ENCODE peak calls at places on chromosomes 1 and 21, in five cellular contexts. K is H1, I is lower lobe of right lung, W is hepatocyte, X is heart left ventricle. E is an unnamed sample.

GRCh38 chr1:236460103-236460502 is 63.7 kb upstream of the LGALS8 start:
- DNase-seq in W (no peak), I (no peak), K (no peak), X (no peak), E (no peak)

GRCh38 chr1:236168716-236169429 is 26.5 kb downstream of the GPR137B start:
- DNase-seq in I (peak; percentile 80), X (peak; percentile 68), W (peak; percentile 51), K (peak; percentile 66), E (no peak)

GRCh38 chr1:832136-832535 is 91.6 kb upstream of the SAMD11 start:
- DNase-seq in X (no peak), K (no peak), I (no peak), W (no peak), E (no peak)

GRCh38 chr1:231023150-231023549 is 16.9 kb downstream of the FAM89A start:
- DNase-seq in W (no peak), I (no peak), X (no peak), K (no peak), E (no peak)

GRCh38 chr1:169698976-169699375 is 12.4 kb downstream of the SELL start:
- DNase-seq in I (no peak), X (no peak), W (no peak), K (no peak), E (no peak)

GRCh38 chr1:207495816-207496792 is at the start of gene CR1:
- DNase-seq in W (peak; percentile 23), I (peak; percentile 72), K (peak; percentile 68), X (peak; percentile 44), E (no peak)

GRCh38 chr21:38955495-38955894 is 149.8 kb downstream of the ETS2 start:
- DNase-seq in I (no peak), K (no peak), X (peak; percentile 69), W (peak; percentile 42), E (no peak)

GRCh38 chr1:20322081-20322824 is 31.6 kb downstream of the VWA5B1 start:
- DNase-seq in W (no peak), I (no peak), K (no peak), X (no peak), E (no peak)

GRCh38 chr1:147647796-147648633 is 22.3 kb downstream of the ACP6 start:
- DNase-seq in X (no peak), I (no peak), K (no peak), W (no peak), E (no peak)

GRCh38 chr1:231613419-231614349 is 12.9 kb upstream of the DISC1 start:
- DNase-seq in W (no peak), I (no peak), X (no peak), K (no peak), E (no peak)

GRCh38 chr1:221768444-221769066 is 26.7 kb upstream of the DUSP10 start:
- DNase-seq in I (no peak), K (no peak), W (no peak), X (no peak), E (no peak)

GRCh38 chr1:94160811-94161210 is 39.9 kb upstream of the ABCA4 start:
- DNase-seq in I (no peak), K (no peak), X (no peak), W (peak; percentile 11), E (no peak)

GRCh38 chr1:243939167-243939848 is 89.3 kb upstream of the AKT3 start:
- DNase-seq in I (no peak), X (no peak), K (peak; percentile 33), W (no peak), E (no peak)

GRCh38 chr1:16138772-16139221 is 17.1 kb downstream of the EPHA2 start:
- DNase-seq in K (no peak), W (no peak), X (no peak), I (no peak), E (no peak)

GRCh38 chr1:155013632-155014031 is 11.0 kb downstream of the ZBTB7B start:
- DNase-seq in X (no peak), I (no peak), W (no peak), K (no peak), E (no peak)

GRCh38 chr1:32198237-32199042 is 2.0 kb upstream of the CCDC28B start:
- DNase-seq in I (no peak), X (no peak), K (no peak), W (no peak), E (no peak)

GRCh38 chr1:32197837-32198236 is 2.6 kb upstream of the CCDC28B start:
- DNase-seq in K (no peak), X (no peak), W (no peak), I (no peak), E (no peak)

GRCh38 chr1:32199717-32200072 is 700 bp upstream of the CCDC28B start:
- DNase-seq in W (no peak), K (peak; percentile 58), X (peak; percentile 90), I (no peak), E (no peak)

GRCh38 chr1:32200226-32201010 is at the start of gene CCDC28B:
- DNase-seq in I (peak; percentile 61), W (peak; percentile 73), X (peak; percentile 80), K (peak; percentile 82), E (peak; percentile 58)

GRCh38 chr1:32199043-32199716 is 1.2 kb upstream of the CCDC28B start:
- DNase-seq in K (no peak), X (no peak), W (no peak), I (no peak), E (no peak)
- H3K4me1 ChIP-seq in K (peaks cover 13% of the 10 kb centered on the region), X (peaks cover 47% of the 10 kb centered on the region), W (no peaks in the 10 kb centered on the region), I (peaks cover 26% of the 10 kb centered on the region), E (peaks cover 4% of the 10 kb centered on the region)

GRCh38 chr21:34796518-34797201 is 127.9 kb downstream of the CLIC6 start:
- DNase-seq in I (no peak), K (no peak), W (peak; percentile 73), X (no peak), E (no peak)

GRCh38 chr21:34797202-34797527 is 128.4 kb downstream of the CLIC6 start:
- DNase-seq in X (no peak), K (no peak), I (no peak), W (no peak), E (no peak)

GRCh38 chr21:34795152-34796141 is 126.7 kb downstream of the CLIC6 start:
- DNase-seq in W (peak; percentile 68), X (no peak), I (no peak), K (no peak), E (no peak)

GRCh38 chr21:34799092-34799491 is 130.3 kb downstream of the CLIC6 start:
- DNase-seq in K (no peak), W (no peak), X (no peak), I (no peak), E (no peak)

GRCh38 chr21:34797926-34798595 is 129.3 kb downstream of the CLIC6 start:
- DNase-seq in X (no peak), W (no peak), I (no peak), K (no peak), E (no peak)
- H3K4me3 ChIP-seq in X (no peak overlapping the region), W (no peak overlapping the region), I (no peak overlapping the region), K (no peak overlapping the region), E (no peak overlapping the region)

DNA sequence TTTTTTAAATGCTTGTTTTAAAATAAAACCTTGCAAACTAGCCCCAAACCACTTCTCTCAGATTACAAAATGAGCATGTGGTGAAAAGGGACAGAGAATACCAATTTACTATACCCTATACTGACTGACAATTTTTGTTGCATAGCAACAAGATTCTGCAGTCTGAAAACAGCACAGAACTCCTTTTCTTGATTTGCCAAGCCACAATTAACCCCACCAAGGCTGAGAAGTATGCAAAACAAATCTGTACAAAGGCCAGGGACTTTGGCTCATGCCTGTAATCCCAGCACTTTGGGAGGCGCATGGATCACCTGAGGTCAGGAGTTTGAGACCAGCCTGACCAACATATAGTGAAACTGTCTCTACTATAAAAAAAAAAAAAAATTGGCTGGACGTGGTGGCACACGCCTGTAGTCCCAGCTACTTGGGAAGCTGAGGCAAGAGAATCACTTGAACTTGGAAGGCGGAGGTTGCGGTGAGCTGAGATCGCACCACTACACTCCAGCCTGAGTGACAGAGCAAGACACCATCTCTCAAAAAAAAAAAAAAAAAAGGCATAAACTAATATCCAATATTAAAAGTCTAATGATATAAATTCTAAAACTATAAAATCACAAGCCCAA is 21.8 kb downstream of the ENAH start:
- DNase-seq in K (no peak), X (no peak), W (no peak), I (no peak), E (no peak)
- H3K27ac ChIP-seq in K (no peak overlapping the region), X (peak overlapping the region; percentile 23), W (no peak overlapping the region), I (no peak overlapping the region), E (no peak overlapping the region)

DNA sequence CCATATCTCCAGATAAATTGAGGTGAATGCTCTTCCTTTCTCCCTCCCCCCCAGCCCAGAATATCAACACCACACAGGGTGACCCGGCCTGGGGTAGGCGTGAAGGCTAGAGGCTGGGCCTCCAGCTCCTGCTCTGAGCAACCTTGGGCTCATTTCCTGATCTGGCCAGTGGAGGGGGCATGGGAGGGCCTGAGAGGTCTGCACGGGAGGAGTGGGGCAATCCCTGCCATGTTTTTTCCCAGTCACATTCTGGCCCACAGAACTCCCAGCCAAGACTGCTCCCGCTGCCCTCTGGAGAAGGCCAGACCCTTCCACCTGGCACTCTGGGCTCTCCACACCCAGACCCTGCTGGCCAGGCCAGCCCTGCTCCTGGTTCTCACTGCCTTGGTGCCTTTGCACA is 3.9 kb downstream of the CLDN19 start:
- DNase-seq in K (no peak), X (no peak), I (no peak), W (peak; percentile 35), E (no peak)
- H3K4me1 ChIP-seq in K (no peaks in the 10 kb centered on the region), X (no peaks in the 10 kb centered on the region), I (no peaks in the 10 kb centered on the region), W (peaks cover 32% of the 10 kb centered on the region), E (peaks cover 15% of the 10 kb centered on the region)

GRCh38 chr1:156691665-156692408 is 13.5 kb downstream of the CRABP2 start:
- DNase-seq in I (no peak), W (peak; percentile 75), X (no peak), K (peak; percentile 73), E (no peak)
- H3K4me3 ChIP-seq in I (no peak overlapping the region), W (no peak overlapping the region), X (no peak overlapping the region), K (peak overlapping the region; percentile 11), E (no peak overlapping the region)

GRCh38 chr1:182292193-182292741 is 99.3 kb downstream of the GLUL start:
- DNase-seq in I (no peak), X (no peak), W (peak; percentile 41), K (no peak), E (no peak)

GRCh38 chr1:182293119-182293589 is 98.4 kb downstream of the GLUL start:
- DNase-seq in I (no peak), W (no peak), K (no peak), X (peak; percentile 29), E (no peak)

GRCh38 chr1:182297312-182297711 is 94.3 kb downstream of the GLUL start:
- DNase-seq in X (no peak), K (no peak), I (no peak), W (no peak), E (no peak)

GRCh38 chr1:182291584-182292192 is 99.9 kb downstream of the GLUL start:
- DNase-seq in X (peak; percentile 41), I (no peak), W (peak; percentile 30), K (no peak), E (no peak)

GRCh38 chr1:182295697-182296096 is 95.9 kb downstream of the GLUL start:
- DNase-seq in I (no peak), W (no peak), K (no peak), X (no peak), E (no peak)
- H3K27ac ChIP-seq in I (no peak overlapping the region), W (no peak overlapping the region), K (no peak overlapping the region), X (no peak overlapping the region), E (no peak overlapping the region)

GRCh38 chr1:157894613-157895012 is 53.0 kb upstream of the CD5L start:
- DNase-seq in K (no peak), W (no peak), I (no peak), X (no peak), E (no peak)

GRCh38 chr1:157893681-157894080 is 52.1 kb upstream of the CD5L start:
- DNase-seq in W (no peak), X (no peak), I (no peak), K (no peak), E (no peak)
- H3K4me1 ChIP-seq in W (no peaks in the 10 kb centered on the region), X (no peaks in the 10 kb centered on the region), I (no peaks in the 10 kb centered on the region), K (no peaks in the 10 kb centered on the region), E (no peaks in the 10 kb centered on the region)

E was measured in iPS DF 6.9.